ENCODE peak calls at places on chromosomes 11 and 22, in nine cellular contexts. R, A, Z, S, Y, P, D, V and E are unnamed samples.
A peak's percentile ranks its signal among the peaks of the same experiment; 100 is the strongest.

GRCh38 chr22:41222846-41223507 is 17.8 kb downstream of the CHADL start:
- DNase-seq in Z (no peak), Y (no peak), A (no peak), S (no peak), V (no peak), D (no peak), P (no peak), R (no peak), E (no peak)

GRCh38 chr11:72226701-72227100 is 2.1 kb downstream of the INPPL1 start:
- DNase-seq in D (no peak), Z (no peak), P (no peak), R (no peak), Y (no peak), V (no peak), A (no peak), S (no peak), E (no peak)

GRCh38 chr22:19959587-19960490 is 18.2 kb upstream of the TXNRD2 start:
- DNase-seq in P (no peak), V (no peak), A (no peak), Y (peak; percentile 37), R (no peak), D (no peak), Z (no peak), S (no peak), E (no peak)

GRCh38 chr11:64222651-64223000 is 3.4 kb downstream of the TRPT1 start:
- DNase-seq in R (no peak), P (no peak), Z (no peak), S (no peak), V (no peak), A (no peak), Y (no peak), D (no peak), E (peak; percentile 10)

GRCh38 chr11:69448471-69449284 is 32.8 kb upstream of the LINC01488 start:
- DNase-seq in A (no peak), D (no peak), P (no peak), R (peak; percentile 52), Z (peak; percentile 19), V (no peak), Y (no peak), S (no peak), E (no peak)

GRCh38 chr22:40410272-40410671 is 39.9 kb downstream of the SGSM3 start:
- DNase-seq in R (no peak), Y (no peak), A (peak; percentile 21), Z (no peak), S (no peak), D (no peak), V (peak; percentile 27), P (no peak), E (no peak)

GRCh38 chr11:76773921-76774361 is 9.2 kb upstream of the TSKU start:
- DNase-seq in P (no peak), Y (peak; percentile 71), A (no peak), D (no peak), R (no peak), Z (no peak), S (no peak), V (no peak), E (no peak)

GRCh38 chr11:61514050-61514917 is 5.7 kb downstream of the LRRC10B start:
- DNase-seq in R (peak; percentile 38), Y (no peak), Z (no peak), S (peak; percentile 34), V (no peak), D (no peak), A (no peak), P (no peak), E (no peak)

GRCh38 chr11:72584293-72584921 is 89.8 kb downstream of the PDE2A start:
- DNase-seq in D (peak; percentile 20), P (no peak), Z (peak; percentile 69), A (peak; percentile 13), R (peak; percentile 64), S (no peak), V (peak; percentile 21), Y (peak; percentile 69), E (no peak)

GRCh38 chr22:45154383-45154782 is 9.3 kb upstream of the NUP50 start:
- DNase-seq in S (no peak), R (no peak), Y (no peak), Z (no peak), V (no peak), D (no peak), P (peak; percentile 50), A (peak; percentile 65), E (no peak)

GRCh38 chr11:24513837-24514594 is 17.2 kb downstream of the LUZP2 start:
- DNase-seq in R (peak; percentile 11), P (no peak), A (peak; percentile 16), Y (no peak), S (no peak), V (no peak), D (no peak), Z (no peak), E (no peak)
- H3K4me3 ChIP-seq in R (no peak overlapping the region), P (no peak overlapping the region), A (no peak overlapping the region), Y (no peak overlapping the region), S (no peak overlapping the region), V (no peak overlapping the region), D (no peak overlapping the region), Z (no peak overlapping the region), E (no peak overlapping the region)

GRCh38 chr22:39315389-39315788 is 4.0 kb downstream of the RPL3 start:
- DNase-seq in V (no peak), A (no peak), D (no peak), R (no peak), Z (peak; percentile 35), Y (no peak), S (no peak), P (no peak), E (no peak)
- H3K4me3 ChIP-seq in V (no peak overlapping the region), A (peak overlapping the region; percentile 52), D (no peak overlapping the region), R (no peak overlapping the region), Z (no peak overlapping the region), Y (peak overlapping the region; percentile 88), S (peak overlapping the region; percentile 44), P (peak overlapping the region; percentile 55), E (no peak overlapping the region)

GRCh38 chr11:4636962-4637661 is at the start of gene OR51D1:
- DNase-seq in Y (peak; percentile 75), P (peak; percentile 13), V (peak; percentile 68), Z (peak; percentile 79), D (peak; percentile 47), A (peak; percentile 37), S (peak; percentile 61), R (peak; percentile 86), E (peak; percentile 77)
- H3K4me3 ChIP-seq in Y (peak within 1 kb of the TSS; percentile 52), P (no peak within 1 kb of the TSS), V (no peak within 1 kb of the TSS), Z (no peak within 1 kb of the TSS), D (peak within 1 kb of the TSS; percentile 37), A (no peak within 1 kb of the TSS), S (no peak within 1 kb of the TSS), R (peak within 1 kb of the TSS; percentile 28), E (no peak within 1 kb of the TSS)

GRCh38 chr22:50284479-50284878 is 14.3 kb upstream of the MAPK11 start:
- DNase-seq in V (no peak), D (no peak), P (no peak), A (no peak), Y (no peak), Z (no peak), S (no peak), R (no peak), E (no peak)
- H3K4me3 ChIP-seq in V (no peak overlapping the region), D (no peak overlapping the region), P (no peak overlapping the region), A (no peak overlapping the region), Y (no peak overlapping the region), Z (no peak overlapping the region), S (no peak overlapping the region), R (no peak overlapping the region), E (no peak overlapping the region)

DNA sequence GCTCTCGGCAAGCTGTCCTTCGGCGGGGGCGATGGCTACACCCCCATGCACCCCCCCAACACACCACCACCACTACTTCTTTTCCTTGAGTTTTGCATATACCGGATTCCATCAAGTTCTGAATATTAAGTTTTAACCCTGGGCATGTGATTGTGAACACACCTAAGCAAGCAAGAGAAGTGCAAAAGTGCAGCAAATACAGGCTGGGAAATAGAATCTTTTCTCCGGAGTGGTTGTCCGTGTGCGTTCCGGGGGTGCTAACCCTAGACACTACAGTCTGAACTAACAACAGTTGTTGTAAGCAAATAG is 568 bp downstream of the PRSS23 start:
- DNase-seq in Z (no peak), P (no peak), R (no peak), D (no peak), Y (no peak), A (no peak), V (no peak), S (no peak), E (no peak)
- H3K4me3 ChIP-seq in Z (no peak overlapping the region), P (peak overlapping the region; percentile 63), R (peak overlapping the region; percentile 98), D (peak overlapping the region; percentile 27), Y (peak overlapping the region; percentile 92), A (peak overlapping the region; percentile 78), V (peak overlapping the region; percentile 76), S (no peak overlapping the region), E (no peak overlapping the region)

GRCh38 chr22:43000441-43001175 is 14.3 kb downstream of the PACSIN2 start:
- DNase-seq in P (no peak), V (no peak), Z (no peak), Y (no peak), S (no peak), A (peak; percentile 80), R (no peak), D (no peak), E (peak; percentile 77)

GRCh38 chr22:43005106-43005505 is 9.8 kb downstream of the PACSIN2 start:
- DNase-seq in A (no peak), D (no peak), Y (no peak), P (no peak), S (no peak), V (no peak), Z (no peak), R (no peak), E (no peak)

GRCh38 chr22:43001271-43002197 is 13.4 kb downstream of the PACSIN2 start:
- DNase-seq in Y (no peak), P (no peak), R (no peak), A (peak; percentile 76), S (peak; percentile 23), V (no peak), D (no peak), Z (no peak), E (peak; percentile 60)

GRCh38 chr22:43004362-43005035 is 10.4 kb downstream of the PACSIN2 start:
- DNase-seq in P (peak; percentile 67), Z (no peak), R (no peak), A (peak; percentile 81), D (no peak), S (no peak), V (no peak), Y (no peak), E (no peak)

GRCh38 chr22:43002198-43002577 is 12.8 kb downstream of the PACSIN2 start:
- DNase-seq in D (no peak), V (no peak), P (no peak), A (peak; percentile 94), R (no peak), S (no peak), Y (no peak), Z (no peak), E (no peak)
- H3K4me3 ChIP-seq in D (no peak overlapping the region), V (no peak overlapping the region), P (no peak overlapping the region), A (no peak overlapping the region), R (no peak overlapping the region), S (no peak overlapping the region), Y (no peak overlapping the region), Z (no peak overlapping the region), E (no peak overlapping the region)

GRCh38 chr11:102318469-102318868 is 1.2 kb downstream of the BIRC3 start:
- DNase-seq in R (no peak), A (peak; percentile 20), V (no peak), P (no peak), S (no peak), D (peak; percentile 29), Y (no peak), Z (peak; percentile 76), E (peak; percentile 70)
- H3K4me3 ChIP-seq in R (no peak overlapping the region), A (no peak overlapping the region), V (no peak overlapping the region), P (no peak overlapping the region), S (peak overlapping the region; percentile 73), D (peak overlapping the region; percentile 68), Y (peak overlapping the region; percentile 68), Z (peak overlapping the region; percentile 89), E (peak overlapping the region; percentile 68)